ENCODE peak calls at places on chromosomes 5 and 9, in seven cellular contexts. One of them, this sample, is unnamed. For H3K9me3, the result is how much of the 10 kb centered on the place peaks cover.

GRCh38 chr9:133148351-133149129 is 15.2 kb downstream of the GBGT1 start:
- DNase-seq in colonic mucosa: peak
- DNase-seq in esophagus squamous epithelium: no peak
- DNase-seq in iPS DF 6.9: no peak
- DNase-seq in CD8-positive, alpha-beta T cell: peak
- DNase-seq in lung: no peak
- DNase-seq in vagina: no peak
- DNase-seq in this sample: peak

GRCh38 chr5:24065786-24066185 is 558.4 kb downstream of the PRDM9 start:
- DNase-seq in colonic mucosa: no peak
- DNase-seq in esophagus squamous epithelium: no peak
- DNase-seq in iPS DF 6.9: no peak
- DNase-seq in CD8-positive, alpha-beta T cell: no peak
- DNase-seq in lung: no peak
- DNase-seq in vagina: no peak
- DNase-seq in this sample: no peak

GRCh38 chr5:1642621-1643061 is 118.9 kb upstream of the LPCAT1 start:
- DNase-seq in colonic mucosa: no peak
- DNase-seq in esophagus squamous epithelium: no peak
- DNase-seq in iPS DF 6.9: no peak
- DNase-seq in CD8-positive, alpha-beta T cell: no peak
- DNase-seq in lung: no peak
- DNase-seq in vagina: no peak
- DNase-seq in this sample: no peak

GRCh38 chr5:51811883-51812282 is 428.6 kb downstream of the ISL1 start:
- DNase-seq in colonic mucosa: no peak
- DNase-seq in esophagus squamous epithelium: no peak
- DNase-seq in iPS DF 6.9: no peak
- DNase-seq in CD8-positive, alpha-beta T cell: no peak
- DNase-seq in lung: no peak
- DNase-seq in vagina: no peak
- DNase-seq in this sample: no peak

GRCh38 chr5:57828221-57828620 is 345.6 kb upstream of the ACTBL2 start:
- DNase-seq in colonic mucosa: no peak
- DNase-seq in esophagus squamous epithelium: no peak
- DNase-seq in iPS DF 6.9: no peak
- DNase-seq in CD8-positive, alpha-beta T cell: no peak
- DNase-seq in lung: no peak
- DNase-seq in vagina: no peak
- DNase-seq in this sample: no peak

GRCh38 chr5:142015781-142016533 is 3.1 kb upstream of the GNPDA1 start:
- DNase-seq in colonic mucosa: peak
- DNase-seq in esophagus squamous epithelium: no peak
- DNase-seq in iPS DF 6.9: no peak
- DNase-seq in CD8-positive, alpha-beta T cell: peak
- DNase-seq in lung: no peak
- DNase-seq in vagina: no peak
- DNase-seq in this sample: peak

GRCh38 chr5:138489705-138490104 is 24.4 kb downstream of the EGR1 start:
- DNase-seq in colonic mucosa: no peak
- DNase-seq in esophagus squamous epithelium: no peak
- DNase-seq in iPS DF 6.9: no peak
- DNase-seq in CD8-positive, alpha-beta T cell: no peak
- DNase-seq in lung: no peak
- DNase-seq in vagina: no peak
- DNase-seq in this sample: no peak

GRCh38 chr5:168104811-168105481 is 186.5 kb upstream of the WWC1 start:
- DNase-seq in colonic mucosa: peak
- DNase-seq in esophagus squamous epithelium: no peak
- DNase-seq in iPS DF 6.9: no peak
- DNase-seq in CD8-positive, alpha-beta T cell: no peak
- DNase-seq in lung: no peak
- DNase-seq in vagina: no peak
- DNase-seq in this sample: no peak

GRCh38 chr5:89200899-89201298 is 317.9 kb upstream of the MEF2C start:
- DNase-seq in colonic mucosa: peak
- DNase-seq in esophagus squamous epithelium: no peak
- DNase-seq in iPS DF 6.9: no peak
- DNase-seq in CD8-positive, alpha-beta T cell: no peak
- DNase-seq in lung: no peak
- DNase-seq in vagina: no peak
- DNase-seq in this sample: no peak

GRCh38 chr5:372911-373709 is 51.6 kb downstream of the AHRR start:
- DNase-seq in colonic mucosa: peak
- DNase-seq in esophagus squamous epithelium: no peak
- DNase-seq in iPS DF 6.9: no peak
- DNase-seq in CD8-positive, alpha-beta T cell: peak
- DNase-seq in lung: peak
- DNase-seq in vagina: peak
- DNase-seq in this sample: peak

GRCh38 chr5:61419141-61419540 is 87.1 kb downstream of the ZSWIM6 start:
- DNase-seq in colonic mucosa: no peak
- DNase-seq in esophagus squamous epithelium: no peak
- DNase-seq in iPS DF 6.9: no peak
- DNase-seq in CD8-positive, alpha-beta T cell: no peak
- DNase-seq in lung: no peak
- DNase-seq in vagina: no peak
- DNase-seq in this sample: no peak

GRCh38 chr9:18129809-18130334 is 344.1 kb upstream of the ADAMTSL1 start:
- DNase-seq in colonic mucosa: no peak
- DNase-seq in esophagus squamous epithelium: no peak
- DNase-seq in iPS DF 6.9: no peak
- DNase-seq in CD8-positive, alpha-beta T cell: no peak
- DNase-seq in lung: no peak
- DNase-seq in vagina: no peak
- DNase-seq in this sample: no peak

GRCh38 chr9:32406046-32406445 is 21.6 kb downstream of the ACO1 start:
- DNase-seq in colonic mucosa: no peak
- DNase-seq in esophagus squamous epithelium: no peak
- DNase-seq in iPS DF 6.9: no peak
- DNase-seq in CD8-positive, alpha-beta T cell: no peak
- DNase-seq in lung: no peak
- DNase-seq in vagina: no peak
- DNase-seq in this sample: no peak

GRCh38 chr5:132059696-132060500 is 557 bp upstream of the IL3 start:
- DNase-seq in colonic mucosa: no peak
- DNase-seq in esophagus squamous epithelium: no peak
- DNase-seq in iPS DF 6.9: no peak
- DNase-seq in CD8-positive, alpha-beta T cell: peak
- DNase-seq in lung: no peak
- DNase-seq in vagina: peak
- DNase-seq in this sample: no peak

GRCh38 chr5:66742083-66742895 is 146.1 kb downstream of the MAST4 start:
- DNase-seq in colonic mucosa: peak
- DNase-seq in esophagus squamous epithelium: no peak
- DNase-seq in iPS DF 6.9: no peak
- DNase-seq in CD8-positive, alpha-beta T cell: no peak
- DNase-seq in lung: peak
- DNase-seq in vagina: no peak
- DNase-seq in this sample: no peak

GRCh38 chr5:172420215-172420934 is 34.0 kb downstream of the SH3PXD2B start:
- DNase-seq in colonic mucosa: peak
- DNase-seq in esophagus squamous epithelium: no peak
- DNase-seq in iPS DF 6.9: peak
- DNase-seq in CD8-positive, alpha-beta T cell: no peak
- DNase-seq in lung: peak
- DNase-seq in vagina: peak
- DNase-seq in this sample: peak

GRCh38 chr5:178376906-178377582 is 144.4 kb upstream of the PHYKPL start:
- DNase-seq in colonic mucosa: no peak
- DNase-seq in esophagus squamous epithelium: no peak
- DNase-seq in iPS DF 6.9: no peak
- DNase-seq in CD8-positive, alpha-beta T cell: no peak
- DNase-seq in lung: no peak
- DNase-seq in vagina: no peak
- DNase-seq in this sample: no peak

GRCh38 chr9:89879276-89879675 is 274.5 kb downstream of the GADD45G start:
- DNase-seq in colonic mucosa: no peak
- DNase-seq in esophagus squamous epithelium: no peak
- DNase-seq in iPS DF 6.9: no peak
- DNase-seq in CD8-positive, alpha-beta T cell: no peak
- DNase-seq in lung: no peak
- DNase-seq in vagina: peak
- DNase-seq in this sample: peak

GRCh38 chr9:77945798-77946197 is 85.8 kb downstream of the GNAQ start:
- DNase-seq in colonic mucosa: no peak
- DNase-seq in esophagus squamous epithelium: no peak
- DNase-seq in iPS DF 6.9: no peak
- DNase-seq in CD8-positive, alpha-beta T cell: no peak
- DNase-seq in lung: no peak
- DNase-seq in vagina: no peak
- DNase-seq in this sample: no peak

GRCh38 chr5:151234476-151235238 is 10.8 kb upstream of the CCDC69 start:
- DNase-seq in colonic mucosa: peak
- DNase-seq in esophagus squamous epithelium: no peak
- DNase-seq in iPS DF 6.9: no peak
- DNase-seq in CD8-positive, alpha-beta T cell: peak
- DNase-seq in lung: peak
- DNase-seq in vagina: no peak
- DNase-seq in this sample: peak

DNA sequence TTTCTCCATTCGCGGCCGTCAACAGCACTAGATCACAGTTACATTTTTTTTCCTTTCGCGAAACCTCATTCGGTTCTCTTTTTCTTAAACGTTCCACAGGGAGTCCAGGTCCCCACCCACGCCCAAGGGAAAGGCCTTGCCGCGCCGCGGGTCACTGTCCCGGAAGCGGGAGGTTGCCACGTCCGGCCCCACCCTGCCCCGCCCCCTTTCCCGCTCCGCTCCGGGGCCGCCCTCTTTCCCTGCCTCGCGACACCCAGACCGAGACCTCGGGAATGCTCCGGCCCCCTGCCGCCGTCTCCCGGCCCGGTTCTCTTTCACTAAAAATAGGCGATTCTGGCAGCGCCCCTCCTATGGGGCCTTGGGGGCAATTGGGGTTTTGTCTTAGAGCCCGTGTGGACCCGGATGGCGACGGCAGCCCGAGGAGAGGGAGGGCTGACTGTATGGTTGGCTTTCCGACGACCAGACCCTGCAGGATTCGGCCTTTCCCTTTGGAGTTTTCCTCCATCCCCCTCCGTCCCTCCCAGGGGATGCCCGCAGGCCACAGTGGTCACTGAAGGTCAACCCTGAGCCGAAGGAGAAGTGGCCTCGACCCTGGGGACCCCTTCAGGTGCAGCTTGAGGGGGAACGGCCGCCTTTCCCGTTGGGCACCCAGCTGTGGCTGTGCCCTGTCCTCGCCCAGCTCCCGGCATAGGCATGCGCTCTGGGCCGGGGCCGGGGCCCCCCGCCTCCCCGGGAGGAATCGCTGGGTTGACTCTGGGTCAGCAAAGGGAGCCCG is 2.8 kb upstream of the RACK1 start:
- DNase-seq in colonic mucosa: peak
- DNase-seq in esophagus squamous epithelium: no peak
- DNase-seq in iPS DF 6.9: no peak
- DNase-seq in CD8-positive, alpha-beta T cell: peak
- DNase-seq in lung: peak
- DNase-seq in vagina: peak
- DNase-seq in this sample: peak
- H3K4me3 ChIP-seq in colonic mucosa: peak
- H3K4me3 ChIP-seq in esophagus squamous epithelium: peak
- H3K4me3 ChIP-seq in iPS DF 6.9: peak
- H3K4me3 ChIP-seq in CD8-positive, alpha-beta T cell: peak
- H3K4me3 ChIP-seq in lung: peak
- H3K4me3 ChIP-seq in vagina: peak
- H3K4me3 ChIP-seq in this sample: peak

DNA sequence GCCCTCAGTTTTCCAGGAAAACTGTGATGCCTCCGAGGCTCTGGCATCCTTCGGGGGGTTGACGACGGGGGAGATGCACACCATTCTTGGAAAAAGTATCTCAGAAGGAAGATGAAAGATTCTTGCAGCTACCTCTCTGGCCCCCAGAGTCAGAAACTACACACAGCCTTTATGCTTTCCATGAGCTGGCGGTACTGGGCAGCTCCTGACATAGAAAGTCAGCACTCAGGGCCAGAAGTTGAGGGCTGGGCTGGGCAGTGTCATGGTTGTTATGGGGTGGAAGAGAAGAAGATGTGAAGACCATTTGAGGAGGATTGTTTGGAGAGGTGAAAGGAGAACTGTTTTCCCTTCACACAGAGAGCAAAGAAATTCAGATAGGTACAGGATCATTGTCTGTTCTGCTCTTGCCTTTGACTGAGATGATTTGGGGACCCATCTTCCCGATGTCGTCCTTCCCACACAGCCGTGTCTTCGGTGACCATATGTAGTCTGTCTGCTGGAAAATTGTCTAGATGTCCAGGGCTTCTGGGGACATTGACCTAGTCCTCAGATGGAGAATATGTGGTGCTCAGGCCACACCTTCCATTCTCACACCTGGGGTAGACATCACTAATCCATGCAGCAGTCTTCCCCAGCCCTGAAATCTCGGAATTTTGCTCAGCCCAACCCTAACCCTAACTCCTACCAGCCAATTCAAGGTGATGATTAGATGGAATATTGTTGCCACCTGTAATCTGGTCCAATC is 237.1 kb downstream of the CACNA1B start:
- DNase-seq in colonic mucosa: no peak
- DNase-seq in esophagus squamous epithelium: no peak
- DNase-seq in iPS DF 6.9: no peak
- DNase-seq in CD8-positive, alpha-beta T cell: no peak
- DNase-seq in lung: no peak
- DNase-seq in vagina: peak
- DNase-seq in this sample: peak
- H3K9me3 ChIP-seq in colonic mucosa: under half
- H3K9me3 ChIP-seq in esophagus squamous epithelium: under half
- H3K9me3 ChIP-seq in iPS DF 6.9: under half
- H3K9me3 ChIP-seq in CD8-positive, alpha-beta T cell: under half
- H3K9me3 ChIP-seq in lung: under half
- H3K9me3 ChIP-seq in vagina: under half
- H3K9me3 ChIP-seq in this sample: under half

GRCh38 chr5:34913072-34913471 is 2.2 kb downstream of the RAD1 start:
- DNase-seq in colonic mucosa: no peak
- DNase-seq in esophagus squamous epithelium: no peak
- DNase-seq in iPS DF 6.9: no peak
- DNase-seq in CD8-positive, alpha-beta T cell: no peak
- DNase-seq in lung: no peak
- DNase-seq in vagina: no peak
- DNase-seq in this sample: no peak
- H3K4me3 ChIP-seq in colonic mucosa: no peak
- H3K4me3 ChIP-seq in esophagus squamous epithelium: no peak
- H3K4me3 ChIP-seq in iPS DF 6.9: no peak
- H3K4me3 ChIP-seq in CD8-positive, alpha-beta T cell: no peak
- H3K4me3 ChIP-seq in lung: no peak
- H3K4me3 ChIP-seq in vagina: peak
- H3K4me3 ChIP-seq in this sample: no peak

GRCh38 chr9:5976668-5977397 is 38.6 kb downstream of the RANBP6 start:
- DNase-seq in colonic mucosa: no peak
- DNase-seq in esophagus squamous epithelium: no peak
- DNase-seq in iPS DF 6.9: no peak
- DNase-seq in CD8-positive, alpha-beta T cell: no peak
- DNase-seq in lung: no peak
- DNase-seq in vagina: no peak
- DNase-seq in this sample: no peak

DNA sequence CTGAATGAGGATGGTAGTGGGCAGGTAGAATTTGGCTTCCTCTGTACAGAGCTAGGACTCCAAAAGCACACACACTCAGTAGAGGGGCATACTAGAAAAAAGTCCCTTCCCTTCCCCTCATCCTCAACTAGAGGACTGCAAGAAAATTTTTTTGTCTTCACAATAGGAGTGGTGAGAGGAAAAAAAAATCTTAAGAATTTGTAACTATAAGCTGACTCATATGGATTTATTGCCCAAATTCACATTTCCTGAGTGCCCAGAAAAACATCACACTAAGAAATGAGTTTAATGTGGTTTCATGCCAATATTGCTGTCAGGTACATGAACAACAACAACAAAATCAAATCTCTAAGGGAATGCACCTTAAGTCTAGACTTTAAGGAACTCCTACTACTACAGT is 43.7 kb downstream of the RANBP6 start:
- DNase-seq in colonic mucosa: no peak
- DNase-seq in esophagus squamous epithelium: no peak
- DNase-seq in iPS DF 6.9: no peak
- DNase-seq in CD8-positive, alpha-beta T cell: no peak
- DNase-seq in lung: no peak
- DNase-seq in vagina: no peak
- DNase-seq in this sample: no peak
- H3K9me3 ChIP-seq in colonic mucosa: under half
- H3K9me3 ChIP-seq in esophagus squamous epithelium: under half
- H3K9me3 ChIP-seq in iPS DF 6.9: under half
- H3K9me3 ChIP-seq in CD8-positive, alpha-beta T cell: under half
- H3K9me3 ChIP-seq in lung: under half
- H3K9me3 ChIP-seq in vagina: under half
- H3K9me3 ChIP-seq in this sample: under half

This sample was measured in Peyer's patch.